ENCODE peak calls at places on chromosomes 12 and 14, in four cellular contexts. R is HT-29; D is effector memory CD4-positive, alpha-beta T cell; C is PC-9. J is an unnamed sample.

GRCh38 chr12:116465892-116466291 is 93.3 kb upstream of the MAP1LC3B2 start:
- DNase-seq in R (no peak), D (no peak), C (no peak), J (peak)

GRCh38 chr12:54075974-54076373 is 22.3 kb downstream of the HOXC4 start:
- DNase-seq in C (no peak), R (no peak), D (no peak), J (no peak)

GRCh38 chr12:101551362-101552114 is 43.2 kb upstream of the MYBPC1 start:
- DNase-seq in D (no peak), C (no peak), R (no peak), J (peak)

GRCh38 chr14:54689928-54690327 is 123.0 kb downstream of the SAMD4A start:
- DNase-seq in C (no peak), D (no peak), R (no peak), J (no peak)

GRCh38 chr12:103546959-103547358 is 40.1 kb upstream of the STAB2 start:
- DNase-seq in D (no peak), C (no peak), R (no peak), J (no peak)

GRCh38 chr14:22900088-22900799 is 17.2 kb downstream of the REM2 start:
- DNase-seq in R (peak), C (peak), D (no peak), J (peak)

GRCh38 chr12:104058796-104059195 is 5.5 kb upstream of the HCFC2 start:
- DNase-seq in D (no peak), R (no peak), C (no peak), J (no peak)

GRCh38 chr12:109630107-109630506 is 56.5 kb downstream of the MVK start:
- DNase-seq in R (no peak), D (no peak), C (no peak), J (no peak)

GRCh38 chr14:79464468-79464867 is 746.8 kb downstream of the DIO2 start:
- DNase-seq in C (no peak), R (no peak), D (no peak), J (no peak)

GRCh38 chr12:2101798-2102197 is 49.0 kb downstream of the CACNA1C start:
- DNase-seq in R (no peak), D (no peak), C (no peak), J (no peak)

GRCh38 chr12:123532808-123533649 is 490 bp downstream of the RILPL1 start:
- DNase-seq in R (peak), D (no peak), C (peak), J (no peak)

GRCh38 chr12:47419500-47419899 is 286.3 kb downstream of the RPAP3 start:
- DNase-seq in D (no peak), C (no peak), R (no peak), J (no peak)

GRCh38 chr12:50103767-50104321 is at the start of gene GPD1:
- DNase-seq in R (peak), D (no peak), C (peak), J (peak)

GRCh38 chr12:51242896-51243295 is 4.3 kb downstream of the DAZAP2 start:
- DNase-seq in D (no peak), R (no peak), C (no peak), J (no peak)

GRCh38 chr12:116520801-116521471 is 38.2 kb upstream of the MAP1LC3B2 start:
- DNase-seq in R (no peak), C (peak), D (no peak), J (no peak)

GRCh38 chr14:99946652-99947489 is 118.4 kb upstream of the EVL start:
- DNase-seq in R (peak), C (peak), D (peak), J (peak)